ENCODE peak calls at places on chromosomes 6 and 20, in five cellular contexts. D is colonic mucosa, C is ovary, I is adrenal gland, Y is upper lobe of right lung. S is an unnamed sample. For H3K27me3, the result is how much of the 10 kb centered on the place peaks cover.

GRCh38 chr20:47033665-47034064 is 139.0 kb downstream of the EYA2 start:
- DNase-seq in I (no peak), C (no peak), D (no peak), Y (no peak), S (no peak)

GRCh38 chr6:27503436-27504030 is 30.6 kb upstream of the ZNF184 start:
- DNase-seq in I (peak), D (peak), C (peak), Y (no peak), S (peak)

GRCh38 chr6:142605922-142606321 is 304.1 kb downstream of the ADGRG6 start:
- DNase-seq in Y (no peak), D (no peak), C (no peak), I (no peak), S (no peak)

GRCh38 chr20:33773412-33774089 is 37.6 kb upstream of the CHMP4B start:
- DNase-seq in Y (no peak), C (no peak), D (no peak), I (no peak), S (no peak)

GRCh38 chr20:58895796-58896180 is 43.3 kb downstream of the GNAS start:
- DNase-seq in D (no peak), Y (no peak), C (no peak), I (no peak), S (no peak)

GRCh38 chr6:31826793-31827285 is 699 bp upstream of the HSPA1B start:
- DNase-seq in I (peak), C (peak), D (peak), Y (peak), S (peak)

GRCh38 chr6:151412905-151413304 is 21.5 kb upstream of the ZBTB2 start:
- DNase-seq in I (no peak), Y (no peak), C (no peak), D (no peak), S (no peak)

GRCh38 chr6:150751296-150751695 is 114.2 kb upstream of the MTHFD1L start:
- DNase-seq in Y (no peak), I (no peak), D (no peak), C (no peak), S (no peak)

GRCh38 chr6:44064089-44064947 is 62.9 kb downstream of the MRPL14 start:
- DNase-seq in Y (peak), I (peak), C (no peak), D (no peak), S (no peak)

GRCh38 chr20:10577648-10578047 is 96.2 kb downstream of the JAG1 start:
- DNase-seq in C (no peak), D (no peak), Y (no peak), I (no peak), S (no peak)

GRCh38 chr6:38149526-38149925 is 330.0 kb downstream of the ZFAND3 start:
- DNase-seq in D (no peak), I (no peak), Y (peak), C (no peak), S (no peak)

GRCh38 chr20:58710481-58711265 is 18.1 kb downstream of the NPEPL1 start:
- DNase-seq in D (peak), C (peak), Y (no peak), I (peak), S (peak)

GRCh38 chr6:167400482-167401138 is 75.7 kb downstream of the TTLL2 start:
- DNase-seq in I (no peak), C (no peak), Y (peak), D (peak), S (no peak)

GRCh38 chr6:117919775-117920492 is 12.9 kb downstream of the SLC35F1 start:
- DNase-seq in I (peak), D (no peak), Y (peak), C (peak), S (peak)

GRCh38 chr6:73083886-73084285 is 141.4 kb downstream of the KHDC1L start:
- DNase-seq in C (no peak), D (no peak), I (no peak), Y (no peak), S (no peak)

GRCh38 chr6:6825986-6826901 is 237.7 kb downstream of the LY86 start:
- DNase-seq in Y (peak), D (peak), C (no peak), I (peak), S (no peak)

GRCh38 chr20:58774214-58774613 is 76.5 kb downstream of the GNAS-AS1 start:
- DNase-seq in I (no peak), D (no peak), Y (peak), C (no peak), S (no peak)

GRCh38 chr6:136236491-136237293 is 13.4 kb downstream of the MTFR2 start:
- DNase-seq in D (no peak), Y (peak), C (no peak), I (no peak), S (no peak)

GRCh38 chr6:16704706-16705402 is 56.4 kb downstream of the ATXN1 start:
- DNase-seq in I (no peak), C (no peak), D (no peak), Y (no peak), S (no peak)

GRCh38 chr6:38350882-38351281 is 288.8 kb downstream of the BTBD9 start:
- DNase-seq in D (no peak), Y (no peak), C (no peak), I (no peak), S (no peak)

GRCh38 chr6:159790947-159791598 is 806 bp downstream of the MRPL18 start:
- DNase-seq in C (peak), D (peak), I (peak), Y (no peak), S (peak)

GRCh38 chr6:41286544-41287346 is at the start of gene TREM1:
- DNase-seq in Y (peak), C (no peak), I (peak), D (no peak), S (no peak)

DNA sequence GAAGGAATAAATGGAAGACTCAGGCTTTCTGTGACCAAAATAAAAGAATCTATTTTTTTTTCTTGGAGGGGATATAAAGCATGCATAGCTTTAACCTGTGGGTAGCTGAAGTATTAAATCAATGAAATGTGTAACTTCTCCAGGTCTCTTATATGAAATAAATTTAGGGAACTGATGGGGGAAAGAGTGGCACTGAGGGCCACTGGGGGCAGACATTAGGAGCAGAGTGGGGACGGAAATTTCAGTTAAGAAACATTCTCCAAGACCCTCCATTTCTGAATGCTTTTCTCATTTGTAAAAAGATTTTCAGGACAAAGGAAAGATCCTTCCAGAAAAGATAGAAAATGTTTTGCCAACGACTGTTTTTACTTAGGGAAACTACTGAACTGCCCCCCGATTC is 131.0 kb downstream of the GPX5 start:
- DNase-seq in Y (no peak), C (no peak), I (no peak), D (no peak), S (no peak)
- H3K27me3 ChIP-seq in Y (half or more), C (under half), I (under half), D (under half), S (under half)

GRCh38 chr20:45501600-45501999 is 13.8 kb downstream of the SPINT3 start:
- DNase-seq in C (no peak), Y (no peak), I (no peak), D (no peak), S (no peak)
- H3K27me3 ChIP-seq in C (under half), Y (under half), I (under half), D (under half), S (under half)

GRCh38 chr20:2757969-2758368 is 42.5 kb downstream of the CPXM1 start:
- DNase-seq in I (no peak), C (no peak), Y (no peak), D (no peak), S (no peak)

GRCh38 chr20:2756056-2756611 is 44.3 kb downstream of the CPXM1 start:
- DNase-seq in D (no peak), Y (no peak), C (peak), I (no peak), S (no peak)

GRCh38 chr20:2755451-2756055 is 44.9 kb downstream of the CPXM1 start:
- DNase-seq in I (no peak), D (no peak), Y (no peak), C (no peak), S (no peak)

GRCh38 chr20:2759143-2759542 is 41.3 kb downstream of the CPXM1 start:
- DNase-seq in D (no peak), Y (no peak), C (no peak), I (no peak), S (no peak)

GRCh38 chr20:2757001-2757400 is 43.4 kb downstream of the CPXM1 start:
- DNase-seq in Y (no peak), D (no peak), I (no peak), C (no peak), S (no peak)
- H3K27me3 ChIP-seq in Y (under half), D (under half), I (under half), C (under half), S (under half)

DNA sequence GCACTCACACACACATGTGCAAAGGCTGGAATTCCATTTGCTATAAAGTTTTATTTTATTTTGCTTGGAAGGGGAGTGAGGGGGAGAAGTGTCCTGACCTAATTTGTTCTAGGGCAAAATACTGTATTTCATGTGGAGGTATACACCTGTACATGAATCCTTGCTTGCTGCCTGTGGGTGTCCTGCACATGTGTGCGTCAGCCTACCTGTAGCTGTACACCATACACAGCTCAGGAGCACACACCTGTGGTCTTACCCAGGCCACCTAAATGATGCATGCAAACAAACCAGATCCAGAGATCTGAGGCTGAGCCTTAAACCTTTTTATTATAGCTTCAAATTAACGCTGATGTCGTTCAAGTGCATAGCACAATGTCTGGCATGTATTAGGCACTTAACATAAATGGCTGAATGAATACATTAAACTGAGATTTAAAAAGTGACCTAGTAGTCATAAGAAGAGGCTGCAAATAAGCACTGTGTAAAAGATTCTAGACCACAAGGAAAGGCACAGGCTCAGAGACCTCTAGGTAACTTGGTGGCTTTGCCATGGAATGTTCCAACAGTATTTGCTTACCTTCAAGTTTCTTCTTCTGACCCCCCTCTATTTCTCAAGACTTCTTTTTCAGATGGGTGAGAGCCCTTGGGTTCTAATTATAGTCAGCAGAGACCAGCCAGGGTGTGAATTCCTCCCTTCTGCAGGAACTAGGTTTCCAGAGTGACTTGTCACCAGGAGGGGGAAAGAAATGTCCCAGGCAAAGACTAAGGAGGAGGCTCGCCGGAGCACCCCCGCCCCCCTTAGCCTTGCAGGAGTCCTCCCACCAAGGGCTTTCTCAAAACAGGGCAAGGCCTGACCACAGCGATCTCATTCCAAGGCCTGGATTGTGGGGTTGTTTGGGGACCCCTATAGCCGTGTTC is 13.4 kb downstream of the FOXC1 start:
- DNase-seq in I (no peak), D (no peak), Y (no peak), C (no peak), S (no peak)
- H3K27me3 ChIP-seq in I (under half), D (under half), Y (half or more), C (under half), S (under half)

GRCh38 chr6:144768676-144769599 is 483.8 kb downstream of the UTRN start:
- DNase-seq in Y (no peak), D (no peak), I (no peak), C (no peak), S (peak)
- H3K27me3 ChIP-seq in Y (under half), D (under half), I (under half), C (under half), S (under half)

DNA sequence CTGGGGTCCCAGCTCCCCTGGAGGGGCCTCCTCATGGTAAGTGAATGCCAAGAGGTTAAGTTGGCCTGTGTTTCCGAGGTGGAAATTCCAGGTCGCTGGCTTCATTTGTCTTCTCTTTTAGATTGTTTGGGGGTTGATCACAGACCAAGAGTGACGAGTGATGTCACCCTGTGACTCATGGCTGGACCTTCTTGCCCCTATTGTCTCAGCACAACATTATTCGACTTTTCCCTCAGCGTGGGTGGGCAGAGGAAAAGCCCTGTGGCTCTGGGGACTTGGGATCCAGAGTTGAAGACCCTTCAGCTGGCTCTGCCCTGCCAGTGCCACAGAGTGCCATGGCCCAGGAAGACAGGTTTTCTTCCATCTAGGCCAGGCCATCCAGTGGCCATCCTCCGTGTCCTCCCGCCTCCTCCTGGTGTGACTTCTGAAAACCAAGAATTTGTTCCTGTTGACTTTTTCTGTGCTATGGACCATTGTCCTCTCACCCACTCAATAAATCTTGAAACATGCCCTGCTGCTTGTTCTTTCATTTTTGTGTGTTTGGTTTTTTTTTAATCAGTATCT is 15.4 kb upstream of the SNHG17 start:
- DNase-seq in Y (no peak), I (no peak), C (no peak), D (no peak), S (no peak)
- H3K27me3 ChIP-seq in Y (under half), I (under half), C (under half), D (under half), S (under half)